ENCODE peak calls at places on chromosomes 6 and 20, in four cellular contexts. E, F, Q and N are unnamed samples.

GRCh38 chr6:111657146-111657545 is 51.5 kb upstream of the TRAF3IP2 start:
- DNase-seq in F (no peak), E (no peak), Q (peak), N (no peak)

GRCh38 chr20:34473262-34473883 is 42.8 kb upstream of the DYNLRB1 start:
- DNase-seq in E (peak), F (peak), Q (peak), N (peak)

GRCh38 chr6:118709859-118710350 is 58.5 kb upstream of the CEP85L start:
- DNase-seq in E (peak), Q (peak), F (peak), N (peak)

GRCh38 chr6:108589244-108589730 is 28.6 kb downstream of the FOXO3 start:
- DNase-seq in E (peak), Q (peak), F (peak), N (peak)

GRCh38 chr6:129100164-129100563 is 217.2 kb downstream of the LAMA2 start:
- DNase-seq in Q (no peak), E (no peak), F (no peak), N (peak)

GRCh38 chr6:163021054-163021453 is 293.3 kb downstream of the PACRG start:
- DNase-seq in F (no peak), E (no peak), Q (no peak), N (no peak)

GRCh38 chr6:67694127-67694526 is 941.0 kb upstream of the ADGRB3 start:
- DNase-seq in E (peak), Q (no peak), F (no peak), N (no peak)

GRCh38 chr6:116280960-116281316 is 1.2 kb upstream of the TSPYL1 start:
- DNase-seq in Q (no peak), E (no peak), F (no peak), N (no peak)

GRCh38 chr6:21997414-21998037 is 299.3 kb downstream of the PRL start:
- DNase-seq in F (peak), Q (peak), E (no peak), N (no peak)

GRCh38 chr6:72466971-72467566 is 154.8 kb upstream of the KCNQ5 start:
- DNase-seq in Q (peak), E (no peak), F (no peak), N (no peak)

GRCh38 chr20:34322267-34323105 is 19.3 kb upstream of the AHCY start:
- DNase-seq in Q (no peak), E (no peak), F (no peak), N (no peak)

GRCh38 chr6:45187841-45188240 is 140.3 kb upstream of the RUNX2 start:
- DNase-seq in F (no peak), Q (peak), E (no peak), N (no peak)

GRCh38 chr6:47483853-47484546 is 6.4 kb downstream of the CD2AP start:
- DNase-seq in Q (peak), E (no peak), F (no peak), N (no peak)

GRCh38 chr20:51534764-51535386 is 7.6 kb downstream of the NFATC2 start:
- DNase-seq in Q (no peak), E (no peak), F (peak), N (peak)

GRCh38 chr20:38452880-38453624 is 17.9 kb upstream of the SNHG17 start:
- DNase-seq in F (no peak), E (no peak), Q (peak), N (no peak)

GRCh38 chr6:121187200-121187832 is 147.0 kb downstream of the TBC1D32 start:
- DNase-seq in Q (no peak), E (no peak), F (no peak), N (no peak)

GRCh38 chr6:41488392-41489129 is 57.6 kb upstream of the FOXP4 start:
- DNase-seq in E (peak), F (no peak), Q (peak), N (peak)

GRCh38 chr6:151330130-151330715 is 61.1 kb downstream of the ZBTB2 start:
- DNase-seq in Q (peak), E (no peak), F (no peak), N (no peak)

GRCh38 chr20:3203315-3204123 is 963 bp downstream of the DDRGK1 start:
- DNase-seq in F (peak), Q (peak), E (peak), N (peak)

GRCh38 chr20:728022-728944 is 40.0 kb downstream of the SLC52A3 start:
- DNase-seq in E (peak), F (peak), Q (peak), N (no peak)

GRCh38 chr6:77466055-77467028 is 3.1 kb upstream of the HTR1B start:
- DNase-seq in Q (peak), F (peak), E (peak), N (peak)

GRCh38 chr20:17538517-17539170 is 7.5 kb upstream of the BFSP1 start:
- DNase-seq in F (peak), Q (peak), E (peak), N (peak)

GRCh38 chr6:146381486-146381885 is 162.1 kb upstream of the RAB32 start:
- DNase-seq in E (no peak), F (peak), Q (no peak), N (no peak)

GRCh38 chr6:20791932-20792331 is 257.7 kb downstream of the CDKAL1 start:
- DNase-seq in E (no peak), F (no peak), Q (no peak), N (no peak)

GRCh38 chr20:46903256-46903655 is 8.6 kb downstream of the EYA2 start:
- DNase-seq in Q (no peak), E (no peak), F (no peak), N (no peak)

GRCh38 chr6:137013738-137014602 is 30.8 kb downstream of the IL20RA start:
- DNase-seq in F (peak), E (peak), Q (peak), N (peak)

GRCh38 chr6:111024661-111025060 is 42.8 kb downstream of the RPF2 start:
- DNase-seq in F (no peak), Q (no peak), E (no peak), N (no peak)

GRCh38 chr6:122780114-122780513 is 598 bp downstream of the FABP7 start:
- DNase-seq in F (no peak), E (no peak), Q (no peak), N (no peak)

GRCh38 chr6:101021504-101021903 is 140.4 kb upstream of the ASCC3 start:
- DNase-seq in F (no peak), Q (no peak), E (no peak), N (no peak)